ENCODE peak calls at places on chromosomes 3 and 15, in five cellular contexts. O is GM23248, I is PC-3, X is SK-N-SH, Y is neural progenitor cell. K is an unnamed sample.

GRCh38 chr3:155991847-155992246 is 121.4 kb downstream of the GMPS start:
- DNase-seq in X (no peak), O (no peak), Y (no peak), I (peak; percentile 38), K (no peak)

GRCh38 chr3:181794036-181794790 is 82.5 kb downstream of the SOX2 start:
- DNase-seq in X (no peak), Y (peak; percentile 54), I (no peak), O (no peak), K (no peak)

GRCh38 chr3:16070707-16071106 is 103.8 kb upstream of the GALNT15 start:
- DNase-seq in Y (no peak), I (no peak), O (no peak), X (no peak), K (no peak)

GRCh38 chr3:24573576-24573975 is 78.9 kb upstream of the THRB start:
- DNase-seq in O (no peak), Y (no peak), X (no peak), I (no peak), K (no peak)

GRCh38 chr15:44580105-44580504 is 43.2 kb downstream of the EIF3J start:
- DNase-seq in X (no peak), O (no peak), I (peak; percentile 83), Y (no peak), K (no peak)

GRCh38 chr3:195001261-195001660 is 269.7 kb downstream of the XXYLT1 start:
- DNase-seq in Y (no peak), X (no peak), I (no peak), O (no peak), K (no peak)

GRCh38 chr3:150096700-150097587 is 126.2 kb upstream of the PFN2 start:
- DNase-seq in O (peak; percentile 35), I (no peak), Y (peak; percentile 59), X (no peak), K (no peak)

GRCh38 chr3:125123906-125124305 is 68.1 kb upstream of the HEG1 start:
- DNase-seq in X (peak; percentile 64), Y (no peak), O (peak; percentile 90), I (no peak), K (no peak)

GRCh38 chr3:188165596-188165995 is 11.6 kb downstream of the LPP start:
- DNase-seq in X (no peak), Y (no peak), O (no peak), I (no peak), K (no peak)

GRCh38 chr3:137765310-137766033 is 1.4 kb downstream of the SOX14 start:
- DNase-seq in O (no peak), I (no peak), Y (peak; percentile 46), X (peak; percentile 44), K (no peak)

GRCh38 chr15:81480645-81481053 is 106.6 kb upstream of the TMC3 start:
- DNase-seq in Y (peak; percentile 77), O (peak; percentile 68), I (peak; percentile 79), X (peak; percentile 40), K (peak; percentile 71)

GRCh38 chr3:140530603-140531002 is 147.3 kb upstream of the TRIM42 start:
- DNase-seq in O (no peak), Y (no peak), I (peak; percentile 5), X (no peak), K (no peak)

GRCh38 chr3:143078883-143079282 is 40.7 kb upstream of the CHST2 start:
- DNase-seq in I (peak; percentile 49), O (peak; percentile 86), Y (no peak), X (no peak), K (no peak)

GRCh38 chr15:78061963-78062427 is 15.5 kb downstream of the TBC1D2B start:
- DNase-seq in O (peak; percentile 76), I (peak; percentile 5), X (no peak), Y (no peak), K (peak; percentile 82)

GRCh38 chr3:23276913-23277658 is 74.0 kb downstream of the UBE2E2 start:
- DNase-seq in X (peak; percentile 36), I (no peak), Y (no peak), O (no peak), K (peak; percentile 14)

GRCh38 chr15:50556642-50557371 is 10.3 kb upstream of the USP50 start:
- DNase-seq in O (no peak), Y (no peak), X (no peak), I (no peak), K (no peak)

GRCh38 chr3:100269410-100270217 is 8.8 kb downstream of the TBC1D23 start:
- DNase-seq in Y (no peak), X (no peak), O (peak; percentile 95), I (peak; percentile 94), K (no peak)

GRCh38 chr15:48548376-48548775 is 97.1 kb downstream of the FBN1 start:
- DNase-seq in X (no peak), Y (no peak), O (no peak), I (no peak), K (no peak)

GRCh38 chr3:87122766-87123165 is 104.3 kb upstream of the CHMP2B start:
- DNase-seq in I (no peak), X (no peak), Y (no peak), O (no peak), K (no peak)

GRCh38 chr3:173465112-173465511 is 67.6 kb downstream of the NLGN1 start:
- DNase-seq in O (peak; percentile 85), I (peak; percentile 28), Y (peak; percentile 6), X (no peak), K (no peak)

GRCh38 chr3:54630111-54630623 is 297.7 kb downstream of the LRTM1 start:
- DNase-seq in X (no peak), I (no peak), Y (no peak), O (no peak), K (no peak)

GRCh38 chr3:71504250-71505036 is 79.1 kb downstream of the FOXP1 start:
- DNase-seq in Y (no peak), O (peak; percentile 98), X (no peak), I (peak; percentile 92), K (no peak)

GRCh38 chr3:98341758-98342157 is 11.9 kb upstream of the OR5K4 start:
- DNase-seq in O (no peak), X (no peak), I (no peak), Y (no peak), K (no peak)

DNA sequence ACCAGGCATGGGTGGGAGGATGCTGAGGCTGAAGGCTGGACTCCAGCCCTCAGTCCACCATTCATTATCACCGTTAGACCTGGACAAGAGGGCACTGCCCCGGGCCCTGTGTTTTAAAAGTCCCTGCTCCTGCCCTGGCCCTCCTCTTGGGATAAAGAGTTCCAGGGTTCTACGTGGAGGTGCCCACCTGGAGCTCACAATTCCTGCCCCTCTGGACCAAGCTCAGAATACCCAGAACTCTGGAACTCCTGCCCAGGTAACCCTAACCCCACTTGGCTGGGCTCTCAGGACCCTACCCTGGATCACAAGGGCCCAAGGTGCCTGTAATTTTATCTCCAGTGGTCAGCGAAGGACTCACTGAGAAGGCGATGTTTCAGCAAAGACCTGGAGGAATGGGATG is 1.2 kb downstream of the CALML4 start:
- DNase-seq in I (no peak), O (no peak), X (no peak), Y (no peak), K (no peak)
- TF ChIP-seq EZH2phosphoT487 in I (no peak), O (no peak), X (no peak), Y (no peak), K (no peak)

DNA sequence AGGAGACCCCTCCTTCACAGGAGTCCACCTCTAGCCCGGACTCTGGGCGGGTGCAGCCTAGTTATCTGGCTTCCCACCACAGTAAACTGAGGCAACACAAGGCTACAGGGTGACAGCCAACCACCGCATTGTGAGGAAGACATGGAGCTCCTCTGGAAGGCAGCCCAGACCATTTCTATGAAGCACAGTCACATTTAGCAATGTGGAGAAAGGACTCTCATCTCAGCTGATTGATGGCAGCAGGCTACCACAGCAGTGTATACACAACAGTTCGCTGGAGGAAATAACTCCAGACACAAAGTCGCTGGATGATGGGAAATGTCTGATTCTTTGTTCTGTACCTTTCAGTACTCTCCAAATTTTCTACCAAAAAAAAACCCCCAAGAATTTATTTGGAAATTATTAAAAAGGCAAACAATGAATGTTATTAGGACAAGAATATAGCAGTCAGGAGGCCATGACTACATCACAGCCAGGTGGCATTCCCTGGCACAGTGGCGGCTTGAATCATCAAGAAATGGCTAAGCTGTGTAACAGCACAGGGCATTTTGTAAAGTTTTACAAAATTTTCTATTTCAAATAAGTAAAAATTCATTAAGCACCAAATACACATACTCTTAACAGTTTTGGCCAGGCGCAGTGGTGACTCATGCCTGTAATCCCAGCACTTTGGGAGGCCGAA is 40.1 kb downstream of the FAN1 start:
- DNase-seq in X (no peak), I (no peak), O (no peak), Y (no peak), K (no peak)
- H3F3A ChIP-seq in X (no peaks in the 10 kb centered on the region), I (no peaks in the 10 kb centered on the region), O (no peaks in the 10 kb centered on the region), Y (no peaks in the 10 kb centered on the region), K (peaks cover 4% of the 10 kb centered on the region)

DNA sequence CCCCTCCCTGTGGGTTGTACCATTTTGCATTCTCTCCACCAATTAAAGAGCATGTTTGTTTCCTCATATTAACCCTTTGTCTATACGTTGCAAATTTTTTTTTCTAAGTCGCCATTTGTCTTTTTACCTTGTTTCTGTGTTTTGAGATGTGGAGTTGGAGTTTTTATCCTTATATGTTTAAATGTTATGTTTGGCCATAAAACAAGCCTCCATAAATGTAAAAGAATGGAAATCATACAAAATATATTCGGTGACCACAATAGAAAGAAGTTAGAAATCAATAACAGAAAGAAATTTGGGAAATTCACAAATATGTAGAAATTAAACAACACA is 29.2 kb downstream of the LRRK1 start:
- DNase-seq in I (no peak), O (no peak), Y (no peak), X (no peak), K (no peak)
- H3K9ac ChIP-seq in I (no peak overlapping the region), O (no peak overlapping the region), Y (no peak overlapping the region), X (no peak overlapping the region), K (no peak overlapping the region)

GRCh38 chr3:45575491-45575923 is 19.0 kb upstream of the LIMD1 start:
- DNase-seq in O (no peak), I (no peak), X (no peak), Y (no peak), K (peak; percentile 86)
- TF ChIP-seq EZH2phosphoT487 in O (no peak), I (no peak), X (no peak), Y (no peak), K (no peak)

GRCh38 chr3:160127308-160127707 is 97.9 kb upstream of the C3orf80 start:
- DNase-seq in O (no peak), X (no peak), Y (no peak), I (peak; percentile 32), K (no peak)
- H3F3A ChIP-seq in O (peaks cover 35% of the 10 kb centered on the region), X (peaks cover 27% of the 10 kb centered on the region), Y (no peaks in the 10 kb centered on the region), I (no peaks in the 10 kb centered on the region), K (no peaks in the 10 kb centered on the region)

GRCh38 chr15:67121725-67122600 is 56.6 kb downstream of the SMAD3 start:
- DNase-seq in I (no peak), X (no peak), O (no peak), Y (no peak), K (no peak)
- H3K9ac ChIP-seq in I (peak overlapping the region; percentile 75), X (peak overlapping the region; percentile 66), O (peak overlapping the region; percentile 76), Y (no peak overlapping the region), K (no peak overlapping the region)

GRCh38 chr15:90872481-90873184 is 4.2 kb downstream of the FURIN start:
- DNase-seq in Y (no peak), X (peak; percentile 49), I (peak; percentile 69), O (peak; percentile 91), K (no peak)
- TF ChIP-seq EZH2phosphoT487 in Y (no peak), X (no peak), I (no peak), O (no peak), K (no peak)

DNA sequence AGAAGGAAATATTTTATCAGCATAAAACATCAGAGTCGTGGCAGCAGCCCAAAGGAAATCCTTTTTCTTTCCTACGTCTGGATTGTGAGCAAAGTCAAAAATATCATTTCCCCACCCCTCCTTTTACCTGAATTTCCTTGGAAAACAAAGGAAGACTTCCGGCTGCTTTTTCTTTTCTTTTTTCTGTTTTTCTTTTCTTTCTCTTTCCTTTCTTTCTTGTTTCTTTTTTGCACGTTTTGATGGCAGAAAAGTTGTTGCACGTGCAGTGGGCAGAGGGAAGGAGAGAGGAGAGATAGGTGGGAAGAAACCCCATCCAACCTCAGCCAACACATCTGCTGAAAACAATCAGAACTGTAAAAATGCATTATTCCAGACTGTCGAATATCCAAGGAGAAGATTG is 544 bp upstream of the MYO1E start:
- DNase-seq in Y (no peak), O (no peak), X (no peak), I (no peak), K (no peak)
- H3F3A ChIP-seq in Y (peaks cover 6% of the 10 kb centered on the region), O (peaks cover 19% of the 10 kb centered on the region), X (peaks cover 6% of the 10 kb centered on the region), I (no peaks in the 10 kb centered on the region), K (no peaks in the 10 kb centered on the region)

K was measured in MM.1S.